ENCODE peak calls at places on chromosomes 1 and 21, in six cellular contexts. T is upper lobe of left lung; Y is CD8-positive, alpha-beta T cell; Z is T follicular helper cell; A is activated gamma-delta T cell treated with Interleukin-2 at 50 U/mL for 16 hours; G is breast epithelium. O is an unnamed sample.

GRCh38 chr1:26550946-26551345 is 21.4 kb downstream of the RPS6KA1 start:
- DNase-seq in T (no peak), Y (no peak), Z (no peak), A (no peak), G (no peak), O (no peak)

GRCh38 chr1:154423303-154423987 is 18.3 kb downstream of the IL6R start:
- DNase-seq in T (no peak), Y (no peak), Z (no peak), A (no peak), G (no peak), O (peak; percentile 71)

GRCh38 chr1:155910621-155911121 is 478 bp downstream of the RIT1 start:
- DNase-seq in T (no peak), Y (no peak), Z (no peak), A (no peak), G (no peak), O (peak; percentile 53)

GRCh38 chr1:6347641-6348487 is 45.7 kb downstream of the ACOT7 start:
- DNase-seq in T (no peak), Y (peak; percentile 80), Z (peak; percentile 52), A (peak; percentile 68), G (no peak), O (peak; percentile 42)

GRCh38 chr1:171563675-171564074 is 58.4 kb upstream of the MYOCOS start:
- DNase-seq in T (no peak), Y (no peak), Z (no peak), A (no peak), G (no peak), O (no peak)

GRCh38 chr1:239126881-239127280 is 259.5 kb upstream of the CHRM3 start:
- DNase-seq in T (no peak), Y (no peak), Z (no peak), A (no peak), G (no peak), O (no peak)

GRCh38 chr1:3679098-3679555 is 26.8 kb downstream of the TP73 start:
- DNase-seq in T (peak; percentile 76), Y (no peak), Z (no peak), A (no peak), G (no peak), O (no peak)

GRCh38 chr1:183633676-183634343 is 1.8 kb downstream of the ARPC5 start:
- DNase-seq in T (no peak), Y (no peak), Z (no peak), A (no peak), G (no peak), O (peak; percentile 85)

GRCh38 chr1:86197206-86197855 is 40.8 kb upstream of the COL24A1 start:
- DNase-seq in T (no peak), Y (no peak), Z (no peak), A (no peak), G (no peak), O (no peak)

GRCh38 chr21:45439171-45439872 is 34.4 kb downstream of the COL18A1 start:
- DNase-seq in T (peak; percentile 96), Y (peak; percentile 93), Z (peak; percentile 72), A (peak; percentile 86), G (peak; percentile 82), O (peak; percentile 91)

GRCh38 chr1:222105393-222105737 is 363.5 kb upstream of the DUSP10 start:
- DNase-seq in T (no peak), Y (no peak), Z (no peak), A (no peak), G (peak; percentile 57), O (no peak)

GRCh38 chr1:223419115-223419514 is 25.9 kb downstream of the CCDC185 start:
- DNase-seq in T (no peak), Y (no peak), Z (no peak), A (no peak), G (no peak), O (no peak)

GRCh38 chr1:227038401-227038800 is 98.3 kb downstream of the COQ8A start:
- DNase-seq in T (no peak), Y (no peak), Z (no peak), A (no peak), G (no peak), O (no peak)

GRCh38 chr21:35375115-35375514 is 326.0 kb upstream of the RUNX1 start:
- DNase-seq in T (no peak), Y (no peak), Z (no peak), A (no peak), G (no peak), O (no peak)

GRCh38 chr1:171334024-171334423 is 20.0 kb downstream of the FMO4 start:
- DNase-seq in T (no peak), Y (no peak), Z (no peak), A (no peak), G (no peak), O (no peak)

GRCh38 chr1:77975386-77975785 is 3.5 kb downstream of the FUBP1 start:
- DNase-seq in T (no peak), Y (no peak), Z (no peak), A (no peak), G (no peak), O (no peak)

GRCh38 chr1:33842348-33842747 is 21.5 kb upstream of the HMGB4 start:
- DNase-seq in T (no peak), Y (no peak), Z (no peak), A (no peak), G (no peak), O (no peak)

GRCh38 chr1:113141650-113142473 is 68.9 kb downstream of the LRIG2 start:
- DNase-seq in T (no peak), Y (no peak), Z (no peak), A (no peak), G (no peak), O (no peak)

GRCh38 chr1:230543085-230543484 is 99.2 kb upstream of the COG2 start:
- DNase-seq in T (no peak), Y (no peak), Z (no peak), A (no peak), G (no peak), O (no peak)

GRCh38 chr1:113325039-113325438 is 65.3 kb upstream of the MAGI3 start:
- DNase-seq in T (no peak), Y (no peak), Z (no peak), A (no peak), G (no peak), O (peak; percentile 9)

GRCh38 chr1:31416101-31416736 is 3.2 kb downstream of the SERINC2 start:
- DNase-seq in T (no peak), Y (no peak), Z (no peak), A (no peak), G (peak; percentile 77), O (no peak)

GRCh38 chr1:41513388-41513745 is 28.9 kb upstream of the EDN2 start:
- DNase-seq in T (no peak), Y (no peak), Z (no peak), A (no peak), G (no peak), O (no peak)

GRCh38 chr1:171434717-171435346 is 50.5 kb upstream of the PRRC2C start:
- DNase-seq in T (no peak), Y (no peak), Z (no peak), A (no peak), G (no peak), O (peak; percentile 79)

GRCh38 chr1:28782011-28782410 is 30.0 kb upstream of the OPRD1 start:
- DNase-seq in T (no peak), Y (no peak), Z (no peak), A (no peak), G (no peak), O (no peak)

GRCh38 chr1:46489169-46489637 is 433 bp upstream of the DMBX1 start:
- DNase-seq in T (peak; percentile 85), Y (no peak), Z (no peak), A (no peak), G (no peak), O (no peak)

GRCh38 chr1:187185389-187185788 is 356.6 kb downstream of the PLA2G4A start:
- DNase-seq in T (no peak), Y (no peak), Z (no peak), A (no peak), G (no peak), O (no peak)

GRCh38 chr21:45142469-45142868 is 68.1 kb downstream of the ADARB1 start:
- DNase-seq in T (no peak), Y (no peak), Z (no peak), A (no peak), G (no peak), O (peak; percentile 20)

GRCh38 chr1:116759636-116760035 is 5.4 kb downstream of the CD2 start:
- DNase-seq in T (no peak), Y (no peak), Z (no peak), A (no peak), G (no peak), O (no peak)

GRCh38 chr1:118113261-118113660 is 71.8 kb downstream of the SPAG17 start:
- DNase-seq in T (no peak), Y (no peak), Z (no peak), A (no peak), G (no peak), O (no peak)

GRCh38 chr1:58858344-58858673 is 74.5 kb upstream of the JUN start:
- DNase-seq in T (no peak), Y (no peak), Z (no peak), A (peak; percentile 11), G (no peak), O (no peak)

GRCh38 chr1:45752014-45752413 is 1.6 kb upstream of the IPP start:
- DNase-seq in T (no peak), Y (no peak), Z (no peak), A (no peak), G (no peak), O (no peak)

GRCh38 chr1:171898956-171899355 is 57.7 kb downstream of the DNM3 start:
- DNase-seq in T (no peak), Y (no peak), Z (no peak), A (no peak), G (no peak), O (no peak)

GRCh38 chr21:34201441-34201838 is 128.1 kb downstream of the MRPS6 start:
- DNase-seq in T (no peak), Y (no peak), Z (no peak), A (no peak), G (no peak), O (no peak)

GRCh38 chr21:35136586-35137254 is 87.6 kb upstream of the RUNX1 start:
- DNase-seq in T (no peak), Y (no peak), Z (no peak), A (no peak), G (no peak), O (peak; percentile 25)

GRCh38 chr1:95582746-95583145 is 348.7 kb downstream of the RWDD3 start:
- DNase-seq in T (no peak), Y (no peak), Z (no peak), A (no peak), G (no peak), O (no peak)